ENCODE peak calls at places on chromosomes 13 and 19, in five cellular contexts. One of them, this sample, is unnamed.

GRCh38 chr19:47107201-47107952 is 6.2 kb downstream of the ZC3H4 start:
- DNase-seq in neural progenitor cell: no peak
- DNase-seq in brain microvascular endothelial cell: no peak
- DNase-seq in LoVo: peak
- DNase-seq in stimulated activated CD8-positive, alpha-beta memory T cell treated with anti-CD3 and anti-CD28 coated beads, Interleukin-15, amount 100 ng/mL, for 48 hours: no peak
- DNase-seq in this sample: peak

GRCh38 chr13:22451345-22451744 is 729.4 kb upstream of the SGCG start:
- DNase-seq in neural progenitor cell: peak
- DNase-seq in brain microvascular endothelial cell: no peak
- DNase-seq in LoVo: no peak
- DNase-seq in stimulated activated CD8-positive, alpha-beta memory T cell treated with anti-CD3 and anti-CD28 coated beads, Interleukin-15, amount 100 ng/mL, for 48 hours: no peak
- DNase-seq in this sample: no peak

GRCh38 chr19:49301165-49301865 is 23.7 kb downstream of the SLC6A16 start:
- DNase-seq in neural progenitor cell: peak
- DNase-seq in brain microvascular endothelial cell: peak
- DNase-seq in LoVo: peak
- DNase-seq in stimulated activated CD8-positive, alpha-beta memory T cell treated with anti-CD3 and anti-CD28 coated beads, Interleukin-15, amount 100 ng/mL, for 48 hours: peak
- DNase-seq in this sample: peak

GRCh38 chr13:46172531-46172991 is 9.4 kb downstream of the LCP1 start:
- DNase-seq in neural progenitor cell: no peak
- DNase-seq in brain microvascular endothelial cell: no peak
- DNase-seq in LoVo: no peak
- DNase-seq in stimulated activated CD8-positive, alpha-beta memory T cell treated with anti-CD3 and anti-CD28 coated beads, Interleukin-15, amount 100 ng/mL, for 48 hours: no peak
- DNase-seq in this sample: no peak

GRCh38 chr19:41872384-41872774 is 4.7 kb upstream of the CD79A start:
- DNase-seq in neural progenitor cell: no peak
- DNase-seq in brain microvascular endothelial cell: no peak
- DNase-seq in LoVo: no peak
- DNase-seq in stimulated activated CD8-positive, alpha-beta memory T cell treated with anti-CD3 and anti-CD28 coated beads, Interleukin-15, amount 100 ng/mL, for 48 hours: no peak
- DNase-seq in this sample: no peak

GRCh38 chr19:6610934-6611370 is 20.0 kb upstream of the CD70 start:
- DNase-seq in neural progenitor cell: no peak
- DNase-seq in brain microvascular endothelial cell: peak
- DNase-seq in LoVo: peak
- DNase-seq in stimulated activated CD8-positive, alpha-beta memory T cell treated with anti-CD3 and anti-CD28 coated beads, Interleukin-15, amount 100 ng/mL, for 48 hours: no peak
- DNase-seq in this sample: peak

GRCh38 chr13:27556109-27556508 is 64.2 kb downstream of the LNX2 start:
- DNase-seq in neural progenitor cell: no peak
- DNase-seq in brain microvascular endothelial cell: peak
- DNase-seq in LoVo: no peak
- DNase-seq in stimulated activated CD8-positive, alpha-beta memory T cell treated with anti-CD3 and anti-CD28 coated beads, Interleukin-15, amount 100 ng/mL, for 48 hours: no peak
- DNase-seq in this sample: no peak

GRCh38 chr13:19606152-19606551 is 27.3 kb upstream of the MPHOSPH8 start:
- DNase-seq in neural progenitor cell: no peak
- DNase-seq in brain microvascular endothelial cell: no peak
- DNase-seq in LoVo: peak
- DNase-seq in stimulated activated CD8-positive, alpha-beta memory T cell treated with anti-CD3 and anti-CD28 coated beads, Interleukin-15, amount 100 ng/mL, for 48 hours: no peak
- DNase-seq in this sample: no peak

GRCh38 chr13:49066856-49067255 is 91.1 kb downstream of the FNDC3A start:
- DNase-seq in neural progenitor cell: no peak
- DNase-seq in brain microvascular endothelial cell: no peak
- DNase-seq in LoVo: no peak
- DNase-seq in stimulated activated CD8-positive, alpha-beta memory T cell treated with anti-CD3 and anti-CD28 coated beads, Interleukin-15, amount 100 ng/mL, for 48 hours: no peak
- DNase-seq in this sample: no peak

GRCh38 chr13:100789481-100789880 is 114.9 kb upstream of the TMTC4 start:
- DNase-seq in neural progenitor cell: no peak
- DNase-seq in brain microvascular endothelial cell: peak
- DNase-seq in LoVo: no peak
- DNase-seq in stimulated activated CD8-positive, alpha-beta memory T cell treated with anti-CD3 and anti-CD28 coated beads, Interleukin-15, amount 100 ng/mL, for 48 hours: no peak
- DNase-seq in this sample: no peak

GRCh38 chr19:31058676-31059075 is 290.6 kb downstream of the TSHZ3 start:
- DNase-seq in neural progenitor cell: no peak
- DNase-seq in brain microvascular endothelial cell: no peak
- DNase-seq in LoVo: no peak
- DNase-seq in stimulated activated CD8-positive, alpha-beta memory T cell treated with anti-CD3 and anti-CD28 coated beads, Interleukin-15, amount 100 ng/mL, for 48 hours: no peak
- DNase-seq in this sample: no peak

GRCh38 chr13:113754691-113755090 is 4.3 kb upstream of the TMEM255B start:
- DNase-seq in neural progenitor cell: no peak
- DNase-seq in brain microvascular endothelial cell: no peak
- DNase-seq in LoVo: no peak
- DNase-seq in stimulated activated CD8-positive, alpha-beta memory T cell treated with anti-CD3 and anti-CD28 coated beads, Interleukin-15, amount 100 ng/mL, for 48 hours: no peak
- DNase-seq in this sample: no peak

GRCh38 chr13:27712421-27712820 is 79.9 kb upstream of the GSX1 start:
- DNase-seq in neural progenitor cell: no peak
- DNase-seq in brain microvascular endothelial cell: peak
- DNase-seq in LoVo: no peak
- DNase-seq in stimulated activated CD8-positive, alpha-beta memory T cell treated with anti-CD3 and anti-CD28 coated beads, Interleukin-15, amount 100 ng/mL, for 48 hours: no peak
- DNase-seq in this sample: no peak

GRCh38 chr19:12778020-12778904 is 2.9 kb upstream of the HOOK2 start:
- DNase-seq in neural progenitor cell: peak
- DNase-seq in brain microvascular endothelial cell: peak
- DNase-seq in LoVo: no peak
- DNase-seq in stimulated activated CD8-positive, alpha-beta memory T cell treated with anti-CD3 and anti-CD28 coated beads, Interleukin-15, amount 100 ng/mL, for 48 hours: no peak
- DNase-seq in this sample: peak

GRCh38 chr13:107277911-107278310 is 710.0 kb upstream of the ARGLU1 start:
- DNase-seq in neural progenitor cell: no peak
- DNase-seq in brain microvascular endothelial cell: no peak
- DNase-seq in LoVo: no peak
- DNase-seq in stimulated activated CD8-positive, alpha-beta memory T cell treated with anti-CD3 and anti-CD28 coated beads, Interleukin-15, amount 100 ng/mL, for 48 hours: no peak
- DNase-seq in this sample: no peak